ENCODE peak calls at places on chromosomes 11 and 22, in eight cellular contexts. K is NAMALWA; Y is NCI-H1092; S is stimulated activated CD8-positive, alpha-beta memory T cell treated with anti-CD3 and anti-CD28 coated beads, Interleukin-15, amount 100 ng/mL, for 1 hour; E is uterus; R is H7; T is cardiac muscle cell; F is neural crest cell. J is an unnamed sample.

GRCh38 chr22:30238661-30239420 is 7.7 kb downstream of the LIF start:
- DNase-seq in K (no peak), Y (no peak), S (no peak), E (peak), R (peak), T (no peak), F (no peak), J (peak)

GRCh38 chr11:26558191-26558590 is 13.9 kb downstream of the MUC15 start:
- DNase-seq in K (no peak), Y (no peak), S (no peak), E (no peak), R (no peak), T (no peak), F (no peak), J (no peak)

GRCh38 chr11:127649958-127650357 is 649.4 kb upstream of the KIRREL3 start:
- DNase-seq in K (no peak), Y (no peak), S (no peak), E (no peak), R (no peak), T (no peak), F (no peak), J (no peak)

GRCh38 chr22:49975543-49976389 is 15.2 kb downstream of the PIM3 start:
- DNase-seq in K (no peak), Y (no peak), S (no peak), E (peak), R (peak), T (no peak), F (peak), J (peak)

GRCh38 chr11:85589373-85589772 is 37.8 kb downstream of the DLG2 start:
- DNase-seq in K (no peak), Y (no peak), S (no peak), E (no peak), R (peak), T (no peak), F (no peak), J (peak)

GRCh38 chr22:35506259-35506570 is 34.4 kb upstream of the RASD2 start:
- DNase-seq in K (no peak), Y (no peak), S (no peak), E (no peak), R (no peak), T (no peak), F (no peak), J (no peak)

GRCh38 chr11:65504671-65505433 is 6.0 kb downstream of the MALAT1 start:
- DNase-seq in K (peak), Y (no peak), S (no peak), E (no peak), R (no peak), T (no peak), F (no peak), J (no peak)

GRCh38 chr11:75760710-75761493 is 7.7 kb upstream of the DGAT2 start:
- DNase-seq in K (no peak), Y (no peak), S (no peak), E (no peak), R (no peak), T (no peak), F (no peak), J (no peak)

GRCh38 chr11:70323811-70324210 is 53.3 kb downstream of the PPFIA1 start:
- DNase-seq in K (no peak), Y (no peak), S (no peak), E (no peak), R (no peak), T (no peak), F (no peak), J (no peak)

J was measured in GM23338.